ENCODE peak calls at places on chromosomes 5 and 9, in ten cellular contexts. One of them, this sample, is unnamed.

GRCh38 chr5:147373328-147373727 is 136.5 kb downstream of the DPYSL3 start:
- DNase-seq in upper lobe of right lung: no peak
- DNase-seq in endodermal cell: no peak
- DNase-seq in Panc1: no peak
- DNase-seq in neural progenitor cell: no peak
- DNase-seq in AG10803: no peak
- DNase-seq in CD8-positive, alpha-beta T cell: no peak
- DNase-seq in fibroblast of the aortic adventitia: no peak
- DNase-seq in endothelial cell of umbilical vein: no peak
- DNase-seq in astrocyte: no peak
- DNase-seq in this sample: no peak

GRCh38 chr9:101235105-101235866 is 149.5 kb downstream of the BAAT start:
- DNase-seq in endodermal cell: no peak
- DNase-seq in fibroblast of the aortic adventitia: peak; percentile 5
- DNase-seq in neural progenitor cell: peak; percentile 58
- DNase-seq in CD8-positive, alpha-beta T cell: no peak
- DNase-seq in Panc1: no peak
- DNase-seq in upper lobe of right lung: no peak
- DNase-seq in astrocyte: no peak
- DNase-seq in AG10803: peak; percentile 12
- DNase-seq in endothelial cell of umbilical vein: peak; percentile 58
- DNase-seq in this sample: no peak

GRCh38 chr5:145975361-145976066 is 39.1 kb downstream of the SH3RF2 start:
- DNase-seq in CD8-positive, alpha-beta T cell: no peak
- DNase-seq in upper lobe of right lung: no peak
- DNase-seq in endothelial cell of umbilical vein: peak; percentile 72
- DNase-seq in AG10803: peak; percentile 19
- DNase-seq in astrocyte: peak; percentile 95
- DNase-seq in neural progenitor cell: no peak
- DNase-seq in endodermal cell: no peak
- DNase-seq in fibroblast of the aortic adventitia: peak; percentile 93
- DNase-seq in Panc1: peak; percentile 91
- DNase-seq in this sample: no peak

GRCh38 chr9:4297795-4298254 is 2.0 kb downstream of the GLIS3 start:
- DNase-seq in endodermal cell: peak; percentile 93
- DNase-seq in fibroblast of the aortic adventitia: peak; percentile 71
- DNase-seq in CD8-positive, alpha-beta T cell: peak; percentile 55
- DNase-seq in neural progenitor cell: peak; percentile 94
- DNase-seq in endothelial cell of umbilical vein: peak; percentile 64
- DNase-seq in astrocyte: peak; percentile 53
- DNase-seq in AG10803: peak; percentile 79
- DNase-seq in upper lobe of right lung: peak; percentile 86
- DNase-seq in Panc1: no peak
- DNase-seq in this sample: no peak

GRCh38 chr9:76687861-76688374 is 76.3 kb upstream of the PCA3 start:
- DNase-seq in upper lobe of right lung: no peak
- DNase-seq in endothelial cell of umbilical vein: peak; percentile 91
- DNase-seq in fibroblast of the aortic adventitia: peak; percentile 88
- DNase-seq in astrocyte: peak; percentile 95
- DNase-seq in AG10803: peak; percentile 81
- DNase-seq in endodermal cell: no peak
- DNase-seq in Panc1: no peak
- DNase-seq in neural progenitor cell: no peak
- DNase-seq in CD8-positive, alpha-beta T cell: no peak
- DNase-seq in this sample: no peak

GRCh38 chr5:134133995-134134541 is 19.6 kb downstream of the TCF7 start:
- DNase-seq in AG10803: no peak
- DNase-seq in endodermal cell: peak; percentile 39
- DNase-seq in fibroblast of the aortic adventitia: no peak
- DNase-seq in neural progenitor cell: no peak
- DNase-seq in CD8-positive, alpha-beta T cell: no peak
- DNase-seq in endothelial cell of umbilical vein: no peak
- DNase-seq in upper lobe of right lung: peak; percentile 57
- DNase-seq in astrocyte: no peak
- DNase-seq in Panc1: no peak
- DNase-seq in this sample: peak; percentile 83

GRCh38 chr5:22560115-22560514 is 293.0 kb downstream of the CDH12 start:
- DNase-seq in CD8-positive, alpha-beta T cell: no peak
- DNase-seq in upper lobe of right lung: no peak
- DNase-seq in neural progenitor cell: no peak
- DNase-seq in endothelial cell of umbilical vein: peak; percentile 24
- DNase-seq in Panc1: no peak
- DNase-seq in astrocyte: peak; percentile 78
- DNase-seq in endodermal cell: no peak
- DNase-seq in AG10803: peak; percentile 54
- DNase-seq in fibroblast of the aortic adventitia: peak; percentile 85
- DNase-seq in this sample: no peak

GRCh38 chr9:136648746-136649145 is 14.0 kb upstream of the EGFL7 start:
- DNase-seq in fibroblast of the aortic adventitia: no peak
- DNase-seq in CD8-positive, alpha-beta T cell: no peak
- DNase-seq in endothelial cell of umbilical vein: peak; percentile 97
- DNase-seq in upper lobe of right lung: peak; percentile 73
- DNase-seq in AG10803: no peak
- DNase-seq in Panc1: no peak
- DNase-seq in neural progenitor cell: no peak
- DNase-seq in endodermal cell: no peak
- DNase-seq in astrocyte: no peak
- DNase-seq in this sample: no peak

GRCh38 chr5:60687927-60688720 is 11.8 kb downstream of the DEPDC1B start:
- DNase-seq in CD8-positive, alpha-beta T cell: no peak
- DNase-seq in endothelial cell of umbilical vein: peak; percentile 32
- DNase-seq in AG10803: peak; percentile 40
- DNase-seq in astrocyte: peak; percentile 21
- DNase-seq in Panc1: no peak
- DNase-seq in fibroblast of the aortic adventitia: peak; percentile 61
- DNase-seq in upper lobe of right lung: no peak
- DNase-seq in neural progenitor cell: peak; percentile 31
- DNase-seq in endodermal cell: peak; percentile 59
- DNase-seq in this sample: no peak
- TF ChIP-seq CTCF in CD8-positive, alpha-beta T cell: no peak
- TF ChIP-seq CTCF in endothelial cell of umbilical vein: peak; percentile 28
- TF ChIP-seq CTCF in AG10803: peak; percentile 47
- TF ChIP-seq CTCF in astrocyte: peak; percentile 42
- TF ChIP-seq CTCF in Panc1: peak; percentile 62
- TF ChIP-seq CTCF in fibroblast of the aortic adventitia: peak; percentile 63
- TF ChIP-seq CTCF in upper lobe of right lung: no peak
- TF ChIP-seq CTCF in neural progenitor cell: peak; percentile 36
- TF ChIP-seq CTCF in endodermal cell: peak; percentile 73
- TF ChIP-seq CTCF in this sample: peak; percentile 47

GRCh38 chr5:77428526-77428925 is 63.6 kb downstream of the WDR41 start:
- DNase-seq in upper lobe of right lung: no peak
- DNase-seq in fibroblast of the aortic adventitia: no peak
- DNase-seq in astrocyte: no peak
- DNase-seq in AG10803: no peak
- DNase-seq in Panc1: no peak
- DNase-seq in endodermal cell: no peak
- DNase-seq in neural progenitor cell: no peak
- DNase-seq in CD8-positive, alpha-beta T cell: no peak
- DNase-seq in endothelial cell of umbilical vein: no peak
- DNase-seq in this sample: no peak

GRCh38 chr5:77428033-77428432 is 64.1 kb downstream of the WDR41 start:
- DNase-seq in endothelial cell of umbilical vein: no peak
- DNase-seq in CD8-positive, alpha-beta T cell: no peak
- DNase-seq in neural progenitor cell: no peak
- DNase-seq in fibroblast of the aortic adventitia: peak; percentile 68
- DNase-seq in astrocyte: no peak
- DNase-seq in upper lobe of right lung: no peak
- DNase-seq in Panc1: no peak
- DNase-seq in AG10803: peak; percentile 71
- DNase-seq in endodermal cell: no peak
- DNase-seq in this sample: no peak

GRCh38 chr5:77431719-77432118 is 60.4 kb downstream of the WDR41 start:
- DNase-seq in CD8-positive, alpha-beta T cell: no peak
- DNase-seq in fibroblast of the aortic adventitia: no peak
- DNase-seq in endothelial cell of umbilical vein: no peak
- DNase-seq in neural progenitor cell: no peak
- DNase-seq in endodermal cell: no peak
- DNase-seq in Panc1: no peak
- DNase-seq in upper lobe of right lung: no peak
- DNase-seq in AG10803: no peak
- DNase-seq in astrocyte: no peak
- DNase-seq in this sample: no peak

GRCh38 chr5:77430726-77431125 is 61.4 kb downstream of the WDR41 start:
- DNase-seq in Panc1: no peak
- DNase-seq in upper lobe of right lung: no peak
- DNase-seq in astrocyte: peak; percentile 39
- DNase-seq in endodermal cell: no peak
- DNase-seq in AG10803: peak; percentile 71
- DNase-seq in fibroblast of the aortic adventitia: no peak
- DNase-seq in endothelial cell of umbilical vein: no peak
- DNase-seq in CD8-positive, alpha-beta T cell: no peak
- DNase-seq in neural progenitor cell: no peak
- DNase-seq in this sample: no peak

GRCh38 chr5:77431286-77431685 is 60.8 kb downstream of the WDR41 start:
- DNase-seq in upper lobe of right lung: no peak
- DNase-seq in endothelial cell of umbilical vein: no peak
- DNase-seq in AG10803: peak; percentile 60
- DNase-seq in astrocyte: peak; percentile 74
- DNase-seq in CD8-positive, alpha-beta T cell: no peak
- DNase-seq in Panc1: no peak
- DNase-seq in fibroblast of the aortic adventitia: peak; percentile 24
- DNase-seq in endodermal cell: no peak
- DNase-seq in neural progenitor cell: no peak
- DNase-seq in this sample: no peak
- TF ChIP-seq CTCF in upper lobe of right lung: no peak
- TF ChIP-seq CTCF in endothelial cell of umbilical vein: no peak
- TF ChIP-seq CTCF in AG10803: no peak
- TF ChIP-seq CTCF in astrocyte: no peak
- TF ChIP-seq CTCF in CD8-positive, alpha-beta T cell: no peak
- TF ChIP-seq CTCF in Panc1: no peak
- TF ChIP-seq CTCF in fibroblast of the aortic adventitia: no peak
- TF ChIP-seq CTCF in endodermal cell: no peak
- TF ChIP-seq CTCF in neural progenitor cell: no peak
- TF ChIP-seq CTCF in this sample: no peak

GRCh38 chr5:39580702-39581498 is 156.1 kb upstream of the DAB2 start:
- DNase-seq in astrocyte: peak; percentile 33
- DNase-seq in neural progenitor cell: no peak
- DNase-seq in CD8-positive, alpha-beta T cell: no peak
- DNase-seq in upper lobe of right lung: no peak
- DNase-seq in AG10803: peak; percentile 91
- DNase-seq in endodermal cell: no peak
- DNase-seq in Panc1: no peak
- DNase-seq in endothelial cell of umbilical vein: peak; percentile 28
- DNase-seq in fibroblast of the aortic adventitia: peak; percentile 90
- DNase-seq in this sample: no peak

GRCh38 chr5:39584921-39585320 is 160.1 kb upstream of the DAB2 start:
- DNase-seq in fibroblast of the aortic adventitia: peak; percentile 67
- DNase-seq in endothelial cell of umbilical vein: peak; percentile 6
- DNase-seq in Panc1: no peak
- DNase-seq in CD8-positive, alpha-beta T cell: no peak
- DNase-seq in upper lobe of right lung: no peak
- DNase-seq in endodermal cell: no peak
- DNase-seq in astrocyte: peak; percentile 70
- DNase-seq in AG10803: peak; percentile 59
- DNase-seq in neural progenitor cell: no peak
- DNase-seq in this sample: no peak

GRCh38 chr5:39579750-39580149 is 155.0 kb upstream of the DAB2 start:
- DNase-seq in AG10803: no peak
- DNase-seq in neural progenitor cell: no peak
- DNase-seq in endothelial cell of umbilical vein: no peak
- DNase-seq in endodermal cell: no peak
- DNase-seq in CD8-positive, alpha-beta T cell: no peak
- DNase-seq in upper lobe of right lung: no peak
- DNase-seq in astrocyte: no peak
- DNase-seq in Panc1: no peak
- DNase-seq in fibroblast of the aortic adventitia: no peak
- DNase-seq in this sample: no peak

GRCh38 chr5:39578887-39579497 is 154.2 kb upstream of the DAB2 start:
- DNase-seq in astrocyte: peak; percentile 6
- DNase-seq in neural progenitor cell: no peak
- DNase-seq in endothelial cell of umbilical vein: peak; percentile 38
- DNase-seq in AG10803: peak; percentile 39
- DNase-seq in endodermal cell: no peak
- DNase-seq in upper lobe of right lung: no peak
- DNase-seq in fibroblast of the aortic adventitia: peak; percentile 72
- DNase-seq in Panc1: no peak
- DNase-seq in CD8-positive, alpha-beta T cell: no peak
- DNase-seq in this sample: no peak
- TF ChIP-seq CTCF in astrocyte: peak; percentile 63
- TF ChIP-seq CTCF in neural progenitor cell: peak; percentile 77
- TF ChIP-seq CTCF in endothelial cell of umbilical vein: peak; percentile 18
- TF ChIP-seq CTCF in AG10803: peak; percentile 62
- TF ChIP-seq CTCF in endodermal cell: peak; percentile 79
- TF ChIP-seq CTCF in upper lobe of right lung: peak; percentile 76
- TF ChIP-seq CTCF in fibroblast of the aortic adventitia: peak; percentile 48
- TF ChIP-seq CTCF in Panc1: peak; percentile 47
- TF ChIP-seq CTCF in CD8-positive, alpha-beta T cell: peak; percentile 98
- TF ChIP-seq CTCF in this sample: peak; percentile 97

GRCh38 chr5:174327896-174328295 is 282.4 kb downstream of the NSG2 start:
- DNase-seq in upper lobe of right lung: no peak
- DNase-seq in neural progenitor cell: no peak
- DNase-seq in endothelial cell of umbilical vein: no peak
- DNase-seq in fibroblast of the aortic adventitia: no peak
- DNase-seq in AG10803: no peak
- DNase-seq in CD8-positive, alpha-beta T cell: no peak
- DNase-seq in Panc1: no peak
- DNase-seq in astrocyte: no peak
- DNase-seq in endodermal cell: no peak
- DNase-seq in this sample: peak; percentile 51

GRCh38 chr5:174326372-174326771 is 280.9 kb downstream of the NSG2 start:
- DNase-seq in astrocyte: no peak
- DNase-seq in AG10803: no peak
- DNase-seq in Panc1: no peak
- DNase-seq in neural progenitor cell: no peak
- DNase-seq in upper lobe of right lung: no peak
- DNase-seq in CD8-positive, alpha-beta T cell: no peak
- DNase-seq in endothelial cell of umbilical vein: no peak
- DNase-seq in endodermal cell: peak; percentile 34
- DNase-seq in fibroblast of the aortic adventitia: no peak
- DNase-seq in this sample: no peak

GRCh38 chr5:174328626-174329299 is 283.3 kb downstream of the NSG2 start:
- DNase-seq in Panc1: no peak
- DNase-seq in AG10803: peak; percentile 52
- DNase-seq in astrocyte: peak; percentile 54
- DNase-seq in neural progenitor cell: no peak
- DNase-seq in CD8-positive, alpha-beta T cell: no peak
- DNase-seq in upper lobe of right lung: no peak
- DNase-seq in fibroblast of the aortic adventitia: peak; percentile 49
- DNase-seq in endothelial cell of umbilical vein: no peak
- DNase-seq in endodermal cell: peak; percentile 45
- DNase-seq in this sample: peak; percentile 79

GRCh38 chr5:174325961-174326360 is 280.5 kb downstream of the NSG2 start:
- DNase-seq in endothelial cell of umbilical vein: no peak
- DNase-seq in astrocyte: no peak
- DNase-seq in AG10803: no peak
- DNase-seq in neural progenitor cell: no peak
- DNase-seq in CD8-positive, alpha-beta T cell: no peak
- DNase-seq in Panc1: no peak
- DNase-seq in fibroblast of the aortic adventitia: no peak
- DNase-seq in upper lobe of right lung: no peak
- DNase-seq in endodermal cell: no peak
- DNase-seq in this sample: no peak

DNA sequence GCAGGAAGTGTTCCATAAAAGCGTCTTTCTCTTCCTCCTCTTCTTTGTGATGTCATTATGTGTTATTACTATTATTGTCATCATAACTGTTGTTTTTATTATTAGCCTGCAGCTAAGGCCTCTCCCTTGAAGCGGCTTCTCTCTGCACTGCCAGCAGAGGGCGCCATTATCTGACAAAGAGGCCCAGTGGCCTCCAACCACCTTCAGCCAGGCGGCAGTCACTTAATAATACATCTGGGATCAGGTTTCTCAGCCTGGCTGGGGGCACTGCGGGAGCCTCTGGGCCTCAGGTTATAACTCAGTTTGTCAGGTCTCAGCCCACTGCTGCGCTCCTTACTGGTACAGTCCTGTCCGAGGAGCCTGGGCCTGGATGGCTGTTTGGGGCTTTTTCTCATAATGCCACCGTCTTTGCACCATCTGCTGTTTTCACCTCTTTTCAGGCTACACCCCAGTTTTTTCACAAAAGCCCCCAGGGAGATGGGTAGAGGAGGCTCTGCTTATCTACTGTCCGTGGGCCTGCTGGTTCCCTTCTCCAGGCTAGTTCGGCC is 281.9 kb downstream of the NSG2 start:
- DNase-seq in Panc1: peak; percentile 30
- DNase-seq in fibroblast of the aortic adventitia: peak; percentile 80
- DNase-seq in endothelial cell of umbilical vein: no peak
- DNase-seq in endodermal cell: peak; percentile 96
- DNase-seq in astrocyte: peak; percentile 73
- DNase-seq in CD8-positive, alpha-beta T cell: peak; percentile 22
- DNase-seq in neural progenitor cell: peak; percentile 94
- DNase-seq in upper lobe of right lung: peak; percentile 74
- DNase-seq in AG10803: peak; percentile 69
- DNase-seq in this sample: peak; percentile 82
- TF ChIP-seq CTCF in Panc1: peak; percentile 95
- TF ChIP-seq CTCF in fibroblast of the aortic adventitia: peak; percentile 76
- TF ChIP-seq CTCF in endothelial cell of umbilical vein: peak; percentile 65
- TF ChIP-seq CTCF in endodermal cell: peak; percentile 99
- TF ChIP-seq CTCF in astrocyte: peak; percentile 86
- TF ChIP-seq CTCF in CD8-positive, alpha-beta T cell: no peak
- TF ChIP-seq CTCF in neural progenitor cell: peak; percentile 96
- TF ChIP-seq CTCF in upper lobe of right lung: peak; percentile 65
- TF ChIP-seq CTCF in AG10803: peak; percentile 72
- TF ChIP-seq CTCF in this sample: peak; percentile 86

This sample was measured in chondrocyte.